ENCODE peak calls at places on chromosomes 2 and 18, in eight cellular contexts. J is AG09319, F is HT-29, Z is uterus, E is G401, K is heart left ventricle, C is LoVo, H is astrocyte of the hippocampus. X is an unnamed sample.

GRCh38 chr2:11344956-11345671 is 678 bp upstream of the ROCK2 start:
- DNase-seq in J (peak; percentile 50), F (peak; percentile 93), Z (peak; percentile 79), E (peak; percentile 73), K (peak; percentile 51), C (peak; percentile 91), H (peak; percentile 68), X (peak; percentile 60)

GRCh38 chr2:174059875-174060226 is 94.7 kb upstream of the SP3 start:
- DNase-seq in J (no peak), F (no peak), Z (no peak), E (no peak), K (no peak), C (peak; percentile 9), H (no peak), X (no peak)

GRCh38 chr2:20390524-20391123 is 40.0 kb upstream of the PUM2 start:
- DNase-seq in J (no peak), F (no peak), Z (no peak), E (no peak), K (no peak), C (no peak), H (no peak), X (no peak)

GRCh38 chr2:99485824-99486223 is 4.0 kb downstream of the REV1 start:
- DNase-seq in J (no peak), F (no peak), Z (no peak), E (no peak), K (no peak), C (no peak), H (no peak), X (no peak)

GRCh38 chr2:100124746-100125145 is 17.6 kb downstream of the AFF3 start:
- DNase-seq in J (no peak), F (no peak), Z (no peak), E (no peak), K (no peak), C (no peak), H (peak; percentile 9), X (peak; percentile 2)

GRCh38 chr2:241133436-241133820 is 15.8 kb downstream of the PASK start:
- DNase-seq in J (no peak), F (no peak), Z (no peak), E (no peak), K (no peak), C (no peak), H (no peak), X (no peak)

GRCh38 chr18:22473366-22473765 is 55.7 kb upstream of the CTAGE1 start:
- DNase-seq in J (no peak), F (no peak), Z (no peak), E (no peak), K (no peak), C (no peak), H (no peak), X (no peak)

GRCh38 chr2:192029089-192029488 is 165.6 kb downstream of the TMEFF2 start:
- DNase-seq in J (no peak), F (peak; percentile 47), Z (no peak), E (no peak), K (no peak), C (no peak), H (no peak), X (no peak)

GRCh38 chr2:104026726-104027125 is 827.2 kb upstream of the POU3F3 start:
- DNase-seq in J (no peak), F (no peak), Z (no peak), E (no peak), K (no peak), C (no peak), H (peak; percentile 79), X (no peak)

X was measured in lung.